ENCODE peak calls at places on chromosome 22, in six cellular contexts. V is EL, Q is NCI-H345, P is WERI-Rb-1, X is non-pigmented ciliary epithelial cell, Y is left cardiac atrium. D is an unnamed sample.

GRCh38 chr22:37486224-37486845 is at the start of gene MFNG:
- DNase-seq in Q (peak; percentile 29), X (no peak), P (peak; percentile 85), V (peak; percentile 69), Y (peak; percentile 80), D (peak; percentile 83)

GRCh38 chr22:35685731-35686130 is 31.9 kb upstream of the APOL5 start:
- DNase-seq in X (no peak), V (peak; percentile 40), Q (no peak), P (no peak), Y (no peak), D (no peak)

GRCh38 chr22:32827061-32827602 is 25.6 kb downstream of the TIMP3 start:
- DNase-seq in Y (no peak), V (no peak), Q (no peak), X (no peak), P (no peak), D (no peak)

GRCh38 chr22:31753005-31753633 is 700 bp upstream of the DEPDC5 start:
- DNase-seq in P (peak; percentile 83), X (no peak), V (peak; percentile 48), Y (peak; percentile 57), Q (no peak), D (peak; percentile 67)

GRCh38 chr22:48704335-48704734 is 1123.3 kb downstream of the BRD1 start:
- DNase-seq in P (peak; percentile 6), Y (peak; percentile 2), X (no peak), V (no peak), Q (no peak), D (no peak)

GRCh38 chr22:25095869-25096268 is 103.8 kb upstream of the CRYBB3 start:
- DNase-seq in Q (no peak), V (no peak), P (no peak), X (no peak), Y (no peak), D (no peak)

GRCh38 chr22:17746916-17747315 is 27.4 kb downstream of the BID start:
- DNase-seq in P (no peak), Q (no peak), X (no peak), Y (no peak), V (no peak), D (no peak)

GRCh38 chr22:49152146-49152929 is 675.3 kb downstream of the BRD1 start:
- DNase-seq in X (no peak), P (peak; percentile 56), Q (peak; percentile 58), Y (no peak), V (no peak), D (no peak)